ENCODE peak calls at places on chromosomes 3 and 15, in four cellular contexts. X is cardiac fibroblast, Z is Calu3, H is sigmoid colon. Q is an unnamed sample.

GRCh38 chr3:174439621-174440349 is 419.3 kb upstream of the NAALADL2 start:
- DNase-seq in X (peak; percentile 96), Z (peak; percentile 62), H (peak; percentile 72), Q (peak; percentile 97)

GRCh38 chr3:69012111-69012835 is 1.2 kb downstream of the EOGT start:
- DNase-seq in X (peak; percentile 39), Z (no peak), H (peak; percentile 82), Q (peak; percentile 49)

GRCh38 chr3:46440531-46441294 is 24.0 kb downstream of the LTF start:
- DNase-seq in X (no peak), Z (no peak), H (no peak), Q (no peak)

GRCh38 chr3:23926736-23927135 is 9.8 kb downstream of the RPL15 start:
- DNase-seq in X (no peak), Z (peak; percentile 23), H (no peak), Q (no peak)

GRCh38 chr3:173660645-173661299 is 263.2 kb downstream of the NLGN1 start:
- DNase-seq in X (peak; percentile 14), Z (no peak), H (no peak), Q (peak; percentile 6)

GRCh38 chr3:157442729-157443128 is 6.1 kb downstream of the PTX3 start:
- DNase-seq in X (peak; percentile 83), Z (no peak), H (no peak), Q (peak; percentile 71)

GRCh38 chr3:54865316-54865715 is 62.5 kb downstream of the LRTM1 start:
- DNase-seq in X (no peak), Z (no peak), H (no peak), Q (no peak)

GRCh38 chr15:82535566-82536408 is 4.5 kb downstream of the RPS17 start:
- DNase-seq in X (no peak), Z (no peak), H (no peak), Q (no peak)

GRCh38 chr3:13235079-13235478 is 161.8 kb upstream of the IQSEC1 start:
- DNase-seq in X (no peak), Z (peak; percentile 56), H (no peak), Q (no peak)

GRCh38 chr15:33926260-33926659 is 42.0 kb upstream of the CHRM5 start:
- DNase-seq in X (no peak), Z (no peak), H (no peak), Q (no peak)

GRCh38 chr15:72784233-72784876 is 797 bp upstream of the ADPGK start:
- DNase-seq in X (peak; percentile 90), Z (peak; percentile 64), H (no peak), Q (peak; percentile 92)

GRCh38 chr3:71392277-71392676 is 191.3 kb downstream of the FOXP1 start:
- DNase-seq in X (no peak), Z (no peak), H (no peak), Q (no peak)

GRCh38 chr15:80549712-80550111 is 145.4 kb upstream of the ABHD17C start:
- DNase-seq in X (no peak), Z (no peak), H (no peak), Q (peak; percentile 55)

GRCh38 chr3:142434503-142434902 is 13.3 kb downstream of the XRN1 start:
- DNase-seq in X (no peak), Z (no peak), H (no peak), Q (no peak)

GRCh38 chr15:47781527-47781926 is 64.2 kb downstream of the SEMA6D start:
- DNase-seq in X (no peak), Z (no peak), H (no peak), Q (no peak)

GRCh38 chr3:119181765-119182164 is 8.4 kb downstream of the UPK1B start:
- DNase-seq in X (peak; percentile 7), Z (peak; percentile 83), H (no peak), Q (peak; percentile 28)

GRCh38 chr3:61381745-61382392 is 130.6 kb upstream of the FHIT start:
- DNase-seq in X (peak; percentile 39), Z (no peak), H (no peak), Q (peak; percentile 52)

DNA sequence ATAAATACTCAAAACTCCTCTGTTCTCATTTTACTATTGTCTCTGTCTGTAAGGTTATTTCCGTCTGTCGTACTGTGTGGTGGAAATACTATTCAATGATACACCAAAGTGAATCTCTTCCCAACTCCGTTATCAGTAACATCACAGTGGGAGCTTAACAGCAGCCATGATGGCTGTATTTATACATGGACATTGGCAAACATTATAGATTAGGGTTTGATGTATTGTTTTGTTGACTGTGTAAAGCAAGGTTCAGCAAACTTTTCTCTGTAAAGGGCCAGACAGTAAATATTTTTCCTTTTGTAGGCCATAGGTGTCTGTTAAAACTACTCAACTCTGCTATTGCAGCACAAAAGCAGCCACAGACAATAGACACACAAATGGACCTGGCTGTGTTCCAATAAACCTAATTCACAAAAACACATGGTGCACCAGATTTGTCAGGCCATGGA is 23.2 kb downstream of the LIPC start:
- DNase-seq in X (no peak), Z (no peak), H (no peak), Q (no peak)
- TF ChIP-seq CTCF in X (no peak), Z (no peak), H (no peak), Q (no peak)

GRCh38 chr3:16513141-16514020 is at the start of gene RFTN1:
- DNase-seq in X (peak; percentile 65), Z (peak; percentile 24), H (no peak), Q (peak; percentile 66)
- TF ChIP-seq CTCF in X (no peak), Z (no peak), H (no peak), Q (peak; percentile 15)

GRCh38 chr3:14375192-14375591 is 27.2 kb upstream of the SLC6A6 start:
- DNase-seq in X (no peak), Z (no peak), H (no peak), Q (no peak)
- TF ChIP-seq CTCF in X (no peak), Z (no peak), H (no peak), Q (no peak)

DNA sequence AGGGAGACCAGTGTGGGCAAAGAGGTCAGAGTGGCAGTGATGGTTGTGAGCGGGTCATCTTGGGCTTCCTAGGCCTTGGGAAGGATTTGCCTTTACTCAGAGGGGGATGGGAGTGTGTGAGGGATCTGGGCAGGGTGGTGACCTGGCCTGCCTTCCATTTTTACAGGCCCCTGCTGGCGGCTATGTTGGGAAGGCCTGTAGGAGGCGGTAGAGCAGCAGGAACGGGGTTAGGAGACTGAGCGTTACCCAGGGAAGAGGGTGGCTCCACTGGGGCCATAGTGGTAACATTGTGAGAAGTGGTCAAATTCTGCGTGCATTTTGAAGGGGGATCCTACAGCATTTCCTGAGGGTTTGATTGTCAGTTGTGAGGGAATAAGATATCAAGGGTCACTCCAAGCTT is 307.3 kb upstream of the CTDSPL start:
- DNase-seq in X (no peak), Z (no peak), H (no peak), Q (no peak)
- TF ChIP-seq CTCF in X (peak; percentile 6), Z (no peak), H (no peak), Q (peak; percentile 7)

GRCh38 chr3:125191256-125191655 is 21.3 kb downstream of the SLC12A8 start:
- DNase-seq in X (peak; percentile 18), Z (no peak), H (no peak), Q (no peak)

GRCh38 chr3:125192190-125193035 is 20.1 kb downstream of the SLC12A8 start:
- DNase-seq in X (no peak), Z (no peak), H (no peak), Q (no peak)

GRCh38 chr3:125194849-125195601 is 17.5 kb downstream of the SLC12A8 start:
- DNase-seq in X (peak; percentile 73), Z (no peak), H (no peak), Q (peak; percentile 96)

GRCh38 chr3:125191730-125192129 is 20.8 kb downstream of the SLC12A8 start:
- DNase-seq in X (no peak), Z (no peak), H (no peak), Q (no peak)

DNA sequence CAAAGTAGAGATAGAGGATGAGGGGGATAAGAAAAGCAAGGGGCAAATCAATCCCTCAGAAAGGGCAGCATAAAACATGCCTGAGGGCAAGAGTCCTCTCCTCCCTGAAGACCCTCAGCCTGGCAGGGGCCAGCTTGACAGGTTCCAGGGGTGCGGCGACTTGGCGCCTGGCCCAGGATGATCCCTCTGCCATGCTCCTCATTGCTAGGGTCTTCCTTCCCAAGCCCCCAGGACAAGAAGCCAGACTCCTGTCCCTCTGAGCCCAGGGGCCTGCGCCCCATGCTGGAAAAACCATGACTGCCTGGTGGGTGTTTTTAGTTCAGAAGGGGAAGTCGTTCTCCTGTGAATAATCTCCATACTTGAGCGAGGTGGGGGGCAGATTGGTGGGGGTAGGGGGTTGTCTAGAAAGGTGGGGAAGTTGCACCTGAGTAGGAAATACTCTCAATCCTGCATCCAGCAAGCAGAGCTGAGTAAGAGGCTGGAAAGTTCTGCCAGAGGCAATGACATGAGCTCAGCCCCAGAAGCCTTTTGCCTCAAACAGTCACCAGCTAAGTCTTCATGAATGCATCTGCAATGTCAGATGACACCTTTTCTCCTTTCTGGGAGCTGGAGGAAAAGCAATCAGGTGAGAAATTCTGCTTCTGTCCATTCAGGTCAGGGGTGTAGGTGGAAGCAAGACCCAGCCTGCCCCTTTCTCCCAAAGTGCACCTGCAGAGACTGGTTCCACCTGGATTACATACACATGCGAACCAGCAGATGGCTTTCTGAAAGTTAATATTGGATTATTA is 18.3 kb downstream of the SLC12A8 start:
- DNase-seq in X (no peak), Z (no peak), H (no peak), Q (peak; percentile 40)
- TF ChIP-seq CTCF in X (no peak), Z (no peak), H (no peak), Q (no peak)

GRCh38 chr15:23823508-23823907 is 136.4 kb upstream of the NDN start:
- DNase-seq in X (no peak), Z (no peak), H (no peak), Q (no peak)
- TF ChIP-seq CTCF in X (no peak), Z (no peak), H (no peak), Q (no peak)

GRCh38 chr15:65110676-65111292 is 4.2 kb downstream of the UBAP1L start:
- DNase-seq in X (peak; percentile 80), Z (no peak), H (no peak), Q (peak; percentile 62)
- TF ChIP-seq CTCF in X (no peak), Z (no peak), H (no peak), Q (no peak)

GRCh38 chr3:183904833-183905780 is 20.4 kb upstream of the PARL start:
- DNase-seq in X (no peak), Z (no peak), H (no peak), Q (no peak)
- TF ChIP-seq CTCF in X (no peak), Z (no peak), H (no peak), Q (no peak)

Q was measured in choroid plexus epithelial cell.